ENCODE peak calls at places on chromosomes 5 and 9, in four cellular contexts. I is GM23338; T is body of pancreas; P is CD8-positive, alpha-beta T cell. W is an unnamed sample. For H3K27me3, the result is how much of the 10 kb centered on the place peaks cover.

GRCh38 chr9:96187108-96187695 is 114.8 kb downstream of the HSD17B3 start:
- DNase-seq in T (no peak), I (peak), P (no peak), W (peak)

GRCh38 chr5:15008476-15008875 is 136.9 kb upstream of the ANKH start:
- DNase-seq in T (peak), I (peak), P (no peak), W (peak)

GRCh38 chr5:156259618-156260017 is 67.3 kb upstream of the SGCD start:
- DNase-seq in P (no peak), T (no peak), I (peak), W (no peak)

GRCh38 chr5:110321117-110321516 is 405.4 kb downstream of the TMEM232 start:
- DNase-seq in I (no peak), P (no peak), T (no peak), W (no peak)

GRCh38 chr5:136087961-136088871 is 44.4 kb upstream of the SMAD5 start:
- DNase-seq in T (peak), I (no peak), P (no peak), W (peak)

GRCh38 chr9:125404733-125405132 is 143.1 kb downstream of the GAPVD1 start:
- DNase-seq in P (no peak), I (no peak), T (no peak), W (no peak)

GRCh38 chr5:115209279-115209678 is 39.6 kb upstream of the TRIM36 start:
- DNase-seq in I (no peak), P (peak), T (peak), W (peak)

GRCh38 chr9:88006511-88007290 is 32.4 kb upstream of the CDK20 start:
- DNase-seq in I (peak), P (no peak), T (no peak), W (no peak)

GRCh38 chr5:109838157-109838556 is 148.4 kb downstream of the MAN2A1 start:
- DNase-seq in T (no peak), I (peak), P (no peak), W (no peak)

GRCh38 chr5:72586788-72587530 is 79.7 kb upstream of the ZNF366 start:
- DNase-seq in P (no peak), I (no peak), T (no peak), W (no peak)

GRCh38 chr5:14946813-14947640 is 75.4 kb upstream of the ANKH start:
- DNase-seq in P (no peak), I (peak), T (peak), W (no peak)

GRCh38 chr9:108468364-108468763 is 387.4 kb downstream of the ACTL7B start:
- DNase-seq in I (peak), P (no peak), T (peak), W (no peak)

GRCh38 chr9:104009853-104010252 is 84.3 kb upstream of the SMC2 start:
- DNase-seq in T (no peak), P (no peak), I (no peak), W (no peak)

GRCh38 chr9:89969156-89969566 is 364.3 kb downstream of the GADD45G start:
- DNase-seq in T (peak), P (no peak), I (no peak), W (no peak)

GRCh38 chr5:139698461-139699146 is 50.5 kb downstream of the CXXC5 start:
- DNase-seq in T (peak), I (peak), P (no peak), W (peak)

GRCh38 chr5:25006734-25007133 is 362.0 kb upstream of the CDH10 start:
- DNase-seq in P (no peak), I (peak), T (no peak), W (no peak)

GRCh38 chr9:4316409-4316808 is 16.5 kb upstream of the GLIS3 start:
- DNase-seq in T (no peak), I (no peak), P (no peak), W (no peak)

GRCh38 chr5:37056762-37057161 is 180.2 kb downstream of the NIPBL start:
- DNase-seq in I (no peak), P (no peak), T (no peak), W (no peak)

GRCh38 chr9:79046401-79046800 is 525.4 kb upstream of the TLE4 start:
- DNase-seq in I (no peak), T (no peak), P (no peak), W (no peak)

GRCh38 chr9:21561502-21561901 is 79.4 kb upstream of the IFNE start:
- DNase-seq in P (no peak), T (no peak), I (no peak), W (no peak)

GRCh38 chr5:91366571-91366970 is 16.5 kb downstream of the ARRDC3 start:
- DNase-seq in T (no peak), I (no peak), P (no peak), W (no peak)

GRCh38 chr9:112819635-112820496 is 69.3 kb downstream of the SNX30 start:
- DNase-seq in T (peak), I (peak), P (no peak), W (no peak)

GRCh38 chr9:77879344-77880089 is 152.1 kb downstream of the GNAQ start:
- DNase-seq in I (no peak), T (no peak), P (no peak), W (no peak)

GRCh38 chr5:141843156-141843927 is 34.9 kb downstream of the PCDH1 start:
- DNase-seq in T (peak), P (no peak), I (peak), W (no peak)

GRCh38 chr5:56479126-56479525 is 246.0 kb upstream of the ANKRD55 start:
- DNase-seq in P (no peak), I (no peak), T (no peak), W (no peak)

GRCh38 chr5:56479701-56480304 is 246.7 kb upstream of the ANKRD55 start:
- DNase-seq in T (peak), I (no peak), P (no peak), W (no peak)

GRCh38 chr5:56481998-56482698 is 249.0 kb upstream of the ANKRD55 start:
- DNase-seq in I (no peak), P (no peak), T (no peak), W (no peak)

GRCh38 chr5:56481147-56481997 is 248.2 kb upstream of the ANKRD55 start:
- DNase-seq in T (peak), I (peak), P (no peak), W (peak)

GRCh38 chr5:56480305-56481146 is 247.4 kb upstream of the ANKRD55 start:
- DNase-seq in P (no peak), T (peak), I (peak), W (peak)
- H3K4me3 ChIP-seq in P (peak), T (peak), I (peak), W (peak)

DNA sequence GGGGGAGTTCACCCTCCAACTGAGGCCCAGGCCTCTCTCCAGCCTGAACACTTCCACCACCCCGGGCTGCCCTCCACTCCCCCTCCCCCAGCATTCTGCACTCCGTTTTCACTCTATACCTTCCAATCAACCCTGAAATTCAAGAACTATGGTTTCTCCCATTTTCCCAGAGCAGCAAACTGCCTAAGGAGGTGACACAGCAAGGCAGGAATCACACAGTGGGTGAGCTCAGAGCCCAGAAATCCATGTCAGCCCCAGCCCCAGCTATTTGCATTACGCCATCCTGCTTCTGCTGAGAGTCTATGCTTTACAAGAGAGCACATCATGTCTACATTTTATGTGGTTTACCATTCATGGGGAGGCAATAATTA is 12.0 kb downstream of the MSX2 start:
- DNase-seq in I (no peak), P (no peak), T (no peak), W (no peak)
- TF ChIP-seq CTCF in I (no peak), P (no peak), T (no peak), W (no peak)

GRCh38 chr9:137168907-137169763 is 716 bp downstream of the LRRC26 start:
- DNase-seq in P (no peak), T (peak), I (peak), W (no peak)

GRCh38 chr9:137172907-137173794 is 1.3 kb upstream of the TMEM210 start:
- DNase-seq in T (no peak), I (no peak), P (no peak), W (no peak)

GRCh38 chr9:137170486-137171148 is 766 bp upstream of the LRRC26 start:
- DNase-seq in T (no peak), P (no peak), I (peak), W (no peak)

GRCh38 chr9:137169764-137170460 is at the start of gene LRRC26:
- DNase-seq in P (no peak), T (peak), I (no peak), W (no peak)

GRCh38 chr9:137171149-137172063 is at the start of gene TMEM210:
- DNase-seq in P (no peak), I (no peak), T (no peak), W (no peak)
- H3K27me3 ChIP-seq in P (under half), I (half or more), T (under half), W (half or more)

GRCh38 chr9:116088396-116088795 is 65.2 kb upstream of the PAPPA start:
- DNase-seq in T (no peak), P (no peak), I (no peak), W (no peak)

GRCh38 chr9:116090030-116090770 is 63.4 kb upstream of the PAPPA start:
- DNase-seq in P (no peak), T (no peak), I (no peak), W (no peak)

GRCh38 chr9:116087751-116088194 is 65.8 kb upstream of the PAPPA start:
- DNase-seq in T (no peak), P (no peak), I (no peak), W (no peak)

GRCh38 chr9:116084497-116084896 is 69.1 kb upstream of the PAPPA start:
- DNase-seq in I (no peak), P (no peak), T (no peak), W (no peak)

DNA sequence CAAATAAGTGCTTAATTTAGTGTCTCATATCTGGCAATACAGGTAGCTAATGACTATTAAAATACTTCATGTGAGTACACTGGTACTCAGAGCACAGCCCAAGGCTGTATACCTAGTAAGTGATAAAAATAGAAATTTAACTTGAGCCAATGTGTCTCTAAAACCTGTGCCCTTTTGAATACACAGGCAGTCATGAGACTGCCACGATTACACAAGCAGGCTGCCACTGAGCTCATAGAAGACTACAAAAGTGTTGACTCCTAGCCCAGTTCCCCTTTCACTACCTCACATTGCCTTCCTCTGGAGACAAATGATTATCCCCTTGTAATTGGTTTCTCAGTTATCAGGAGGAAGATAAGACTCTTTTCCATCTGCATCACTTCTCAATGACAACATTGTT is 66.3 kb upstream of the PAPPA start:
- DNase-seq in I (no peak), P (no peak), T (peak), W (peak)
- H3K4me3 ChIP-seq in I (no peak), P (no peak), T (no peak), W (no peak)

GRCh38 chr9:37650299-37650872 is 368 bp upstream of the FRMPD1 start:
- DNase-seq in I (peak), P (no peak), T (no peak), W (no peak)
- TF ChIP-seq CTCF in I (no peak), P (no peak), T (no peak), W (no peak)

GRCh38 chr5:35758151-35758724 is 98.5 kb upstream of the IL7R start:
- DNase-seq in T (no peak), P (no peak), I (no peak), W (no peak)

GRCh38 chr5:35753500-35753899 is 103.2 kb upstream of the IL7R start:
- DNase-seq in T (no peak), P (no peak), I (peak), W (no peak)

GRCh38 chr5:35752012-35752411 is 104.7 kb upstream of the IL7R start:
- DNase-seq in I (no peak), P (no peak), T (no peak), W (peak)

GRCh38 chr5:35754481-35754880 is 102.2 kb upstream of the IL7R start:
- DNase-seq in T (no peak), P (no peak), I (peak), W (no peak)
- H3K27me3 ChIP-seq in T (under half), P (under half), I (half or more), W (under half)

DNA sequence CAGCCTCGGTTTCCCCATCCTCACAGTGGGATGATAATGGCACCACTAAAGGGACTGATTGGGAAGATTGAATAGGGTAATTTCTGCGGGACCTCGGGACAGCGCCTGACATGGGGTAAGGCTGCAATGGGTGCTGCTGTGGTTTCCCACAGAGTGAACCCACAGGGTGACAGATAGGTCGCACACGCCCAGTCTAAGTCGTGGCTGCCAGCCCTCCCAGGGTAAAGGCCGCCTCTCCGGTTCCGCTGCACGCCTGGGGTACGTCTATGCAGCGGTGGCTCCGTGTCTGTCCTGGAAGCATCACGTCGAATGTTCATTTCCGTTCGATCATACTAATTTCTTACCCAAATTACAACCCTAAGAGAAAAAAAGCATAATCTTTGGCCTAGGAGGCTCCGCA is 631 bp downstream of the CFAP77 start:
- DNase-seq in P (no peak), I (no peak), T (no peak), W (no peak)
- H3K4me3 ChIP-seq in P (peak), I (peak), T (no peak), W (peak)

DNA sequence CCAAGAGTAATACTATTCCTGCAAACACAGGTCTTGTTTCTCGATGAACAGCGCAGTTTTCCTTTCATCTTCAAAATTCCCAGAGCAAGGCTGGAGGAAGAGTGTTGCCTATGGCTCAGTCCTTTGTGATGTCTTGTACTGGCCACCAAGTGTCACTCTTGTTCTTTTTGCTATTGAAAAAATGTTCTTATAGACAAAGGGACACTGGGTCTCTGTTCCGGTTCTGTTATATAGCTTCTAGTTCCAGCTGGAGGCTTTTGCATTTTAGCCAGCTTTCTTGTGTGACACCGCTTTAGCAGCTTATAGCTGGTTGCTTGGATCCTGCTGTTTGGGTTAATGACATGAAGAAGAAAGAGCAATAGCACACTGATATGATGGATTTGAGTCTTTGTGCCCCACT is 343.7 kb upstream of the KCNN2 start:
- DNase-seq in P (no peak), I (peak), T (no peak), W (no peak)
- TF ChIP-seq CTCF in P (no peak), I (peak), T (peak), W (no peak)